ENCODE peak calls at places on chromosome 9, in eight cellular contexts. V is esophagus muscularis mucosa, I is PC-9, G is A549, A is A673, E is astrocyte, H is IMR-90, C is tibial artery. M is an unnamed sample. For H3K4me1 and H3K9me3, the result is how much of the 10 kb centered on the place peaks cover.

GRCh38 chr9:132538071-132538470 is 44.3 kb upstream of the BARHL1 start:
- DNase-seq in V (no peak), I (no peak), G (no peak), A (no peak), E (no peak), H (no peak), C (no peak), M (no peak)

GRCh38 chr9:37997636-37998374 is 71.2 kb downstream of the SHB start:
- DNase-seq in V (no peak), I (no peak), G (no peak), A (no peak), E (no peak), H (no peak), C (no peak), M (no peak)

GRCh38 chr9:88759374-88759773 is 224.4 kb downstream of the NXNL2 start:
- DNase-seq in V (peak), I (no peak), G (no peak), A (no peak), E (no peak), H (no peak), C (no peak), M (no peak)

GRCh38 chr9:89996717-89997116 is 391.9 kb downstream of the GADD45G start:
- DNase-seq in V (no peak), I (no peak), G (no peak), A (no peak), E (no peak), H (no peak), C (no peak), M (peak)

GRCh38 chr9:72290311-72290710 is 74.7 kb downstream of the ZFAND5 start:
- DNase-seq in V (no peak), I (no peak), G (no peak), A (no peak), E (no peak), H (no peak), C (no peak), M (no peak)

GRCh38 chr9:37968228-37968672 is 64.3 kb upstream of the SLC25A51 start:
- DNase-seq in V (no peak), I (no peak), G (peak), A (no peak), E (peak), H (peak), C (no peak), M (no peak)

GRCh38 chr9:81372628-81373191 is 316.6 kb downstream of the TLE1 start:
- DNase-seq in V (no peak), I (no peak), G (no peak), A (no peak), E (peak), H (no peak), C (peak), M (no peak)

GRCh38 chr9:136240941-136241340 is 4.7 kb downstream of the QSOX2 start:
- DNase-seq in V (no peak), I (no peak), G (no peak), A (no peak), E (no peak), H (no peak), C (no peak), M (no peak)

GRCh38 chr9:18707489-18708210 is 233.7 kb downstream of the ADAMTSL1 start:
- DNase-seq in V (no peak), I (no peak), G (no peak), A (no peak), E (no peak), H (no peak), C (no peak), M (no peak)

GRCh38 chr9:70285246-70285645 is 26.5 kb downstream of the SMC5 start:
- DNase-seq in V (no peak), I (no peak), G (no peak), A (peak), E (no peak), H (peak), C (no peak), M (no peak)

GRCh38 chr9:133627341-133627740 is 8.8 kb upstream of the DBH start:
- DNase-seq in V (no peak), I (no peak), G (no peak), A (no peak), E (no peak), H (no peak), C (no peak), M (no peak)

GRCh38 chr9:80020530-80020929 is 448.8 kb downstream of the TLE4 start:
- DNase-seq in V (no peak), I (no peak), G (no peak), A (no peak), E (no peak), H (no peak), C (no peak), M (no peak)

GRCh38 chr9:126296687-126297086 is 29.9 kb upstream of the MVB12B start:
- DNase-seq in V (no peak), I (no peak), G (no peak), A (no peak), E (no peak), H (no peak), C (no peak), M (no peak)

GRCh38 chr9:99497641-99498040 is 275.6 kb downstream of the SEC61B start:
- DNase-seq in V (no peak), I (no peak), G (no peak), A (no peak), E (no peak), H (no peak), C (no peak), M (no peak)

GRCh38 chr9:137114220-137114612 is 317 bp downstream of the DPP7 start:
- DNase-seq in V (no peak), I (no peak), G (no peak), A (no peak), E (no peak), H (no peak), C (no peak), M (no peak)

GRCh38 chr9:136025481-136025880 is 64.3 kb upstream of the UBAC1 start:
- DNase-seq in V (no peak), I (no peak), G (no peak), A (no peak), E (no peak), H (no peak), C (no peak), M (no peak)

GRCh38 chr9:98104445-98104881 is 14.6 kb downstream of the TRIM14 start:
- DNase-seq in V (no peak), I (no peak), G (no peak), A (no peak), E (no peak), H (no peak), C (peak), M (no peak)

GRCh38 chr9:98099346-98099745 is 19.7 kb downstream of the TRIM14 start:
- DNase-seq in V (no peak), I (no peak), G (no peak), A (no peak), E (no peak), H (no peak), C (peak), M (no peak)

GRCh38 chr9:98101868-98102273 is 17.2 kb downstream of the TRIM14 start:
- DNase-seq in V (no peak), I (no peak), G (no peak), A (no peak), E (peak), H (peak), C (peak), M (no peak)

GRCh38 chr9:98099898-98100297 is 19.1 kb downstream of the TRIM14 start:
- DNase-seq in V (no peak), I (no peak), G (no peak), A (no peak), E (no peak), H (no peak), C (peak), M (no peak)

GRCh38 chr9:98101416-98101815 is 17.6 kb downstream of the TRIM14 start:
- DNase-seq in V (no peak), I (no peak), G (no peak), A (no peak), E (no peak), H (no peak), C (peak), M (no peak)
- H3K4me1 ChIP-seq in V (under half), I (under half), G (under half), A (under half), E (under half), H (under half), C (under half), M (under half)

GRCh38 chr9:1253098-1253979 is 203.2 kb downstream of the DMRT2 start:
- DNase-seq in V (no peak), I (no peak), G (no peak), A (no peak), E (no peak), H (no peak), C (no peak), M (no peak)
- H3K9me3 ChIP-seq in V (under half), I (under half), G (under half), A (under half), E (under half), H (under half), C (under half), M (under half)

GRCh38 chr9:68507098-68507795 is 33.4 kb downstream of the TMEM252 start:
- DNase-seq in V (no peak), I (no peak), G (peak), A (peak), E (no peak), H (peak), C (no peak), M (no peak)
- TF ChIP-seq CTCF in V (peak), I (peak), G (peak), A (peak), E (peak), H (peak), C (peak), M (no peak)

GRCh38 chr9:97982719-97983523 is at the start of gene ANP32B:
- DNase-seq in V (peak), I (peak), G (peak), A (peak), E (peak), H (peak), C (peak), M (peak)
- H3K4me1 ChIP-seq in V (half or more), I (under half), G (under half), A (under half), E (under half), H (under half), C (under half), M (under half)

DNA sequence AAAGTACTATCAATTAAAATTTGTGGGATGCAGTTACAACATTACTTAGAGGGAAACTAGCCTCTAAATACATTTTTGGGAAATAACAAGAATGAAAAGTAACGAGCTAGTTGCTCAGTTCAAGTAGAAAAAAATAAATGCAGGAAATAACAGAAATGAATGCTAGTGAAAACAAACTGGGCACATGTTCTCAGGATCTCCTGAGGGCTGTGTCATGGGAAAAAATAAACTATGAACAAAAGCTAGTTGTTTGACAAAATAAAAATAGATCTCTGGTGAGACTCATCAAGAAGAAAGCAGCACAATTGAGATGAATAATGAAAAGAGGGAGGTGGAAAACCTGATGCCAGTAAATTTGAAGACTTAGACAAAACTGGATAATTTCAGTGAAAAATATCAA is 16.3 kb downstream of the IDNK start:
- DNase-seq in V (no peak), I (no peak), G (no peak), A (no peak), E (no peak), H (peak), C (no peak), M (no peak)
- H3K9me3 ChIP-seq in V (under half), I (under half), G (under half), A (under half), E (under half), H (under half), C (under half), M (under half)

GRCh38 chr9:75483636-75484035 is 395.3 kb downstream of the OSTF1 start:
- DNase-seq in V (no peak), I (peak), G (no peak), A (no peak), E (peak), H (no peak), C (no peak), M (no peak)

GRCh38 chr9:75488082-75488713 is 399.9 kb downstream of the OSTF1 start:
- DNase-seq in V (no peak), I (no peak), G (no peak), A (no peak), E (no peak), H (no peak), C (no peak), M (no peak)

DNA sequence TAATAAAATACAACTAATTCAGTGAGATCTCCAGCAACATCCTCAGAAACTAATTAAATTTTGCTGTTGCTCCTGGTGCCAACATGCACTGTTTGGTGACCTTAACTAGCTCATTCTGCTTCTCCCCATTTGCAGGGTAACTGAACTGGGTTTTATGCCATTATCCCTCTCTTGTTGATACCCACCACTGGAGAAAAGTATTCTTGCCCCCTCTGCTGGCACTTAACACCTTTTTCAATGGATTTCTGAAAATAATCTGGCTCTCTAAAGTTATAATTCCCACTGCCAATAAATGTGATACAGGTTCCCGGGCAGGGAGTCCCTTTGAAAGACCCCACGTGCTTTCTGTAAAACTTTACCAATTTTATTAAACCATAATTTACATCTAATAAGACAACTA is 394.3 kb downstream of the OSTF1 start:
- DNase-seq in V (no peak), I (no peak), G (no peak), A (no peak), E (no peak), H (no peak), C (no peak), M (no peak)
- TF ChIP-seq CTCF in V (no peak), I (no peak), G (no peak), A (peak), E (no peak), H (no peak), C (no peak), M (no peak)

GRCh38 chr9:93129286-93129685 is 4.8 kb downstream of the NINJ1 start:
- DNase-seq in V (no peak), I (no peak), G (no peak), A (no peak), E (no peak), H (no peak), C (peak), M (no peak)
- H3K4me1 ChIP-seq in V (half or more), I (under half), G (under half), A (under half), E (under half), H (under half), C (half or more), M (under half)

GRCh38 chr9:92846662-92847145 is 31.1 kb downstream of the ZNF484 start:
- DNase-seq in V (no peak), I (no peak), G (no peak), A (no peak), E (no peak), H (no peak), C (no peak), M (no peak)
- H3K9me3 ChIP-seq in V (half or more), I (half or more), G (half or more), A (half or more), E (under half), H (under half), C (under half), M (under half)

DNA sequence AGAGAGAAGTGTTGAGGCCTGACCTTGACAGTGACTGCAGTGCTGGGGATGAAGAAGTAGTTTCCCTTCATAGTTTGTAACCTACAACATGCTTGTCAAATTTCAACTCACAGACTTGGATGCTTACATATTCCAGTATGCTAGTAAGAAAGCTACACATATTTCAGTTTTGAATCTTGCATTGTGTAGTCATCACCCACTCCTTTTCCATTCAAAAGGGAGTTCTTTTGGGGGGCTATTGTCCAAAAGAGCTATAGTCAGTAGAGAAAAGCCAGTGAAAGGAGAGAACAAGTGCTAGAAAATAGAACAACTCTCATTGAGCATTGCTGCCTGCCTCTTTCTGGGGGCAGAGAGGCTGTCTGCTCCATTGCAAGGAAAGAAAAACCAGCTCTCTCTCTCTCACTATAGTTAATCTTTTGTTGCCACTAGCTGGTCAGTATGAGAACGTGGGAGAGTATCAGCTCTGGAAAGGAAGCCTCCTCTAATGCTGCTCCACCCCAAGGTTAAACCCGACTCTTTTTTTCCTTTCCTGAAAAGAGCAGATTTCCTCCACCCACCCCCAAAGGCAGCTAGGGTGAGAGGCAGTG is 7.3 kb downstream of the ASTN2 start:
- DNase-seq in V (no peak), I (no peak), G (no peak), A (no peak), E (no peak), H (no peak), C (no peak), M (no peak)
- TF ChIP-seq CTCF in V (no peak), I (no peak), G (no peak), A (no peak), E (no peak), H (no peak), C (no peak), M (no peak)

M was measured in Caco-2.